ENCODE peak calls at places on chromosome 17, in nine cellular contexts. K is right lobe of liver; N is CD4-positive, alpha-beta T cell; C is heart left ventricle; O is cardiac muscle cell; D is stomach; E is RWPE1; J is colonic mucosa; H is transverse colon. Z is an unnamed sample.

GRCh38 chr17:66508896-66509843 is 206.8 kb downstream of the PRKCA start:
- DNase-seq in K (peak; percentile 73), N (peak; percentile 42), C (peak; percentile 34), O (no peak), D (peak; percentile 83), E (peak; percentile 69), J (peak; percentile 90), H (peak; percentile 84), Z (no peak)

GRCh38 chr17:65183736-65184135 is 46.6 kb downstream of the RGS9 start:
- DNase-seq in K (no peak), N (no peak), C (no peak), O (peak; percentile 40), D (no peak), E (peak; percentile 5), J (no peak), H (no peak), Z (no peak)

GRCh38 chr17:20300399-20301037 is 166.8 kb downstream of the LGALS9B start:
- DNase-seq in K (no peak), N (no peak), C (no peak), O (no peak), D (no peak), E (no peak), J (no peak), H (no peak), Z (no peak)

GRCh38 chr17:67431210-67432015 is 54.3 kb downstream of the PITPNC1 start:
- DNase-seq in K (no peak), N (no peak), C (no peak), O (no peak), D (no peak), E (peak; percentile 75), J (no peak), H (no peak), Z (no peak)

GRCh38 chr17:10114931-10115535 is 83.4 kb downstream of the GAS7 start:
- DNase-seq in K (peak; percentile 85), N (peak; percentile 43), C (peak; percentile 96), O (no peak), D (peak; percentile 69), E (peak; percentile 86), J (peak; percentile 77), H (peak; percentile 84), Z (no peak)

GRCh38 chr17:67276075-67276474 is 31.1 kb upstream of the HELZ start:
- DNase-seq in K (no peak), N (no peak), C (no peak), O (no peak), D (no peak), E (no peak), J (no peak), H (no peak), Z (no peak)

GRCh38 chr17:79991924-79992656 is 43.6 kb downstream of the TBC1D16 start:
- DNase-seq in K (peak; percentile 87), N (no peak), C (peak; percentile 58), O (no peak), D (peak; percentile 50), E (no peak), J (peak; percentile 84), H (peak; percentile 43), Z (no peak)

GRCh38 chr17:21191698-21192097 is 22.3 kb downstream of the TMEM11 start:
- DNase-seq in K (no peak), N (no peak), C (no peak), O (no peak), D (no peak), E (no peak), J (no peak), H (no peak), Z (no peak)

GRCh38 chr17:74815671-74816370 is 39.7 kb upstream of the NAT9 start:
- DNase-seq in K (no peak), N (no peak), C (no peak), O (peak; percentile 47), D (no peak), E (no peak), J (no peak), H (no peak), Z (no peak)
- TF ChIP-seq CTCF in K (no peak), N (no peak), C (no peak), O (peak; percentile 23), D (no peak), E (no peak), J (no peak), H (no peak), Z (peak; percentile 19)

GRCh38 chr17:44776628-44777393 is 18.0 kb downstream of the ADAM11 start:
- DNase-seq in K (no peak), N (no peak), C (no peak), O (no peak), D (no peak), E (no peak), J (no peak), H (no peak), Z (no peak)

GRCh38 chr17:44775838-44776621 is 17.2 kb downstream of the ADAM11 start:
- DNase-seq in K (no peak), N (no peak), C (peak; percentile 97), O (peak; percentile 99), D (peak; percentile 55), E (no peak), J (no peak), H (no peak), Z (no peak)

GRCh38 chr17:44778656-44779210 is 19.9 kb downstream of the ADAM11 start:
- DNase-seq in K (no peak), N (no peak), C (no peak), O (no peak), D (no peak), E (no peak), J (no peak), H (no peak), Z (no peak)

GRCh38 chr17:44779211-44780025 is 20.6 kb downstream of the ADAM11 start:
- DNase-seq in K (peak; percentile 78), N (peak; percentile 79), C (peak; percentile 82), O (peak; percentile 80), D (peak; percentile 78), E (peak; percentile 77), J (peak; percentile 82), H (peak; percentile 84), Z (peak; percentile 74)

GRCh38 chr17:44777394-44778348 is 18.9 kb downstream of the ADAM11 start:
- DNase-seq in K (no peak), N (no peak), C (no peak), O (no peak), D (no peak), E (no peak), J (no peak), H (no peak), Z (no peak)
- TF ChIP-seq CTCF in K (no peak), N (no peak), C (no peak), O (no peak), D (no peak), E (no peak), J (no peak), H (no peak), Z (no peak)

GRCh38 chr17:38674749-38675615 is at the start of gene EPOP:
- DNase-seq in K (peak; percentile 91), N (peak; percentile 81), C (peak; percentile 91), O (peak; percentile 91), D (peak; percentile 91), E (peak; percentile 91), J (peak; percentile 87), H (peak; percentile 86), Z (peak; percentile 66)
- TF ChIP-seq CTCF in K (no peak), N (no peak), C (no peak), O (no peak), D (no peak), E (peak; percentile 1), J (no peak), H (no peak), Z (peak; percentile 15)

GRCh38 chr17:76623271-76624146 is 20.0 kb downstream of the ST6GALNAC1 start:
- DNase-seq in K (peak; percentile 79), N (peak; percentile 74), C (peak; percentile 61), O (peak; percentile 68), D (peak; percentile 80), E (peak; percentile 72), J (peak; percentile 82), H (peak; percentile 81), Z (peak; percentile 69)
- TF ChIP-seq CTCF in K (peak; percentile 85), N (peak; percentile 94), C (peak; percentile 97), O (peak; percentile 97), D (peak; percentile 92), E (peak; percentile 98), J (peak; percentile 97), H (peak; percentile 96), Z (peak; percentile 98)

GRCh38 chr17:979539-980405 is at the start of gene NXN:
- DNase-seq in K (peak; percentile 94), N (peak; percentile 90), C (peak; percentile 87), O (peak; percentile 93), D (peak; percentile 91), E (peak; percentile 85), J (peak; percentile 89), H (peak; percentile 92), Z (peak; percentile 91)
- TF ChIP-seq CTCF in K (peak; percentile 8), N (no peak), C (peak; percentile 36), O (peak; percentile 15), D (no peak), E (peak; percentile 1), J (no peak), H (no peak), Z (peak; percentile 40)

GRCh38 chr17:12709063-12709462 is 43.4 kb downstream of the MYOCD start:
- DNase-seq in K (no peak), N (no peak), C (no peak), O (no peak), D (no peak), E (no peak), J (no peak), H (no peak), Z (no peak)
- TF ChIP-seq CTCF in K (no peak), N (no peak), C (no peak), O (no peak), D (no peak), E (no peak), J (no peak), H (no peak), Z (no peak)